ENCODE peak calls at places on chromosomes 7 and 10, in six cellular contexts. One of them, this sample, is unnamed.

GRCh38 chr7:1314021-1314907 is 81.6 kb downstream of the UNCX start:
- DNase-seq in lower lobe of right lung: peak
- DNase-seq in GM23248: no peak
- DNase-seq in heart right ventricle: no peak
- DNase-seq in substantia nigra: no peak
- DNase-seq in naive thymus-derived CD4-positive, alpha-beta T cell: no peak
- DNase-seq in this sample: no peak

GRCh38 chr7:92698237-92698841 is 108.1 kb upstream of the FAM133B start:
- DNase-seq in lower lobe of right lung: no peak
- DNase-seq in GM23248: peak
- DNase-seq in heart right ventricle: peak
- DNase-seq in substantia nigra: no peak
- DNase-seq in naive thymus-derived CD4-positive, alpha-beta T cell: no peak
- DNase-seq in this sample: peak

GRCh38 chr7:289756-290553 is at the start of gene FOXL3:
- DNase-seq in lower lobe of right lung: peak
- DNase-seq in GM23248: no peak
- DNase-seq in heart right ventricle: no peak
- DNase-seq in substantia nigra: no peak
- DNase-seq in naive thymus-derived CD4-positive, alpha-beta T cell: no peak
- DNase-seq in this sample: no peak

GRCh38 chr7:111855842-111856227 is 293.5 kb upstream of the IMMP2L start:
- DNase-seq in lower lobe of right lung: no peak
- DNase-seq in GM23248: peak
- DNase-seq in heart right ventricle: no peak
- DNase-seq in substantia nigra: no peak
- DNase-seq in naive thymus-derived CD4-positive, alpha-beta T cell: no peak
- DNase-seq in this sample: no peak

GRCh38 chr10:110512461-110513187 is 14.9 kb downstream of the DUSP5 start:
- DNase-seq in lower lobe of right lung: no peak
- DNase-seq in GM23248: peak
- DNase-seq in heart right ventricle: no peak
- DNase-seq in substantia nigra: no peak
- DNase-seq in naive thymus-derived CD4-positive, alpha-beta T cell: no peak
- DNase-seq in this sample: no peak

GRCh38 chr7:149459540-149460433 is 1.1 kb downstream of the ZNF777 start:
- DNase-seq in lower lobe of right lung: no peak
- DNase-seq in GM23248: peak
- DNase-seq in heart right ventricle: no peak
- DNase-seq in substantia nigra: no peak
- DNase-seq in naive thymus-derived CD4-positive, alpha-beta T cell: no peak
- DNase-seq in this sample: no peak

GRCh38 chr10:37563715-37564108 is 293.7 kb downstream of the ZNF248 start:
- DNase-seq in lower lobe of right lung: no peak
- DNase-seq in GM23248: no peak
- DNase-seq in heart right ventricle: no peak
- DNase-seq in substantia nigra: no peak
- DNase-seq in naive thymus-derived CD4-positive, alpha-beta T cell: no peak
- DNase-seq in this sample: no peak

GRCh38 chr7:1593091-1593866 is 23.4 kb upstream of the PSMG3 start:
- DNase-seq in lower lobe of right lung: no peak
- DNase-seq in GM23248: peak
- DNase-seq in heart right ventricle: no peak
- DNase-seq in substantia nigra: no peak
- DNase-seq in naive thymus-derived CD4-positive, alpha-beta T cell: no peak
- DNase-seq in this sample: no peak

GRCh38 chr10:86944031-86944419 is 13.4 kb downstream of the MMRN2 start:
- DNase-seq in lower lobe of right lung: no peak
- DNase-seq in GM23248: no peak
- DNase-seq in heart right ventricle: no peak
- DNase-seq in substantia nigra: no peak
- DNase-seq in naive thymus-derived CD4-positive, alpha-beta T cell: no peak
- DNase-seq in this sample: no peak

GRCh38 chr7:115145512-115145911 is 223.6 kb downstream of the MDFIC start:
- DNase-seq in lower lobe of right lung: no peak
- DNase-seq in GM23248: peak
- DNase-seq in heart right ventricle: no peak
- DNase-seq in substantia nigra: no peak
- DNase-seq in naive thymus-derived CD4-positive, alpha-beta T cell: no peak
- DNase-seq in this sample: no peak

GRCh38 chr7:151608031-151608551 is 88.4 kb upstream of the RHEB start:
- DNase-seq in lower lobe of right lung: no peak
- DNase-seq in GM23248: no peak
- DNase-seq in heart right ventricle: no peak
- DNase-seq in substantia nigra: no peak
- DNase-seq in naive thymus-derived CD4-positive, alpha-beta T cell: no peak
- DNase-seq in this sample: no peak

GRCh38 chr10:50152792-50153272 is 85.1 kb downstream of the WASHC2A start:
- DNase-seq in lower lobe of right lung: peak
- DNase-seq in GM23248: peak
- DNase-seq in heart right ventricle: no peak
- DNase-seq in substantia nigra: no peak
- DNase-seq in naive thymus-derived CD4-positive, alpha-beta T cell: no peak
- DNase-seq in this sample: no peak

GRCh38 chr7:151063212-151063561 is 3.8 kb downstream of the SLC4A2 start:
- DNase-seq in lower lobe of right lung: no peak
- DNase-seq in GM23248: peak
- DNase-seq in heart right ventricle: no peak
- DNase-seq in substantia nigra: no peak
- DNase-seq in naive thymus-derived CD4-positive, alpha-beta T cell: no peak
- DNase-seq in this sample: peak

GRCh38 chr10:13924020-13924725 is 337.4 kb downstream of the PRPF18 start:
- DNase-seq in lower lobe of right lung: no peak
- DNase-seq in GM23248: peak
- DNase-seq in heart right ventricle: no peak
- DNase-seq in substantia nigra: no peak
- DNase-seq in naive thymus-derived CD4-positive, alpha-beta T cell: no peak
- DNase-seq in this sample: no peak

GRCh38 chr10:88086187-88086954 is 222.9 kb downstream of the PTEN start:
- DNase-seq in lower lobe of right lung: no peak
- DNase-seq in GM23248: no peak
- DNase-seq in heart right ventricle: no peak
- DNase-seq in substantia nigra: no peak
- DNase-seq in naive thymus-derived CD4-positive, alpha-beta T cell: no peak
- DNase-seq in this sample: no peak
- H3K27ac ChIP-seq in lower lobe of right lung: no peak
- H3K27ac ChIP-seq in GM23248: no peak
- H3K27ac ChIP-seq in heart right ventricle: no peak
- H3K27ac ChIP-seq in substantia nigra: no peak
- H3K27ac ChIP-seq in naive thymus-derived CD4-positive, alpha-beta T cell: no peak
- H3K27ac ChIP-seq in this sample: no peak

DNA sequence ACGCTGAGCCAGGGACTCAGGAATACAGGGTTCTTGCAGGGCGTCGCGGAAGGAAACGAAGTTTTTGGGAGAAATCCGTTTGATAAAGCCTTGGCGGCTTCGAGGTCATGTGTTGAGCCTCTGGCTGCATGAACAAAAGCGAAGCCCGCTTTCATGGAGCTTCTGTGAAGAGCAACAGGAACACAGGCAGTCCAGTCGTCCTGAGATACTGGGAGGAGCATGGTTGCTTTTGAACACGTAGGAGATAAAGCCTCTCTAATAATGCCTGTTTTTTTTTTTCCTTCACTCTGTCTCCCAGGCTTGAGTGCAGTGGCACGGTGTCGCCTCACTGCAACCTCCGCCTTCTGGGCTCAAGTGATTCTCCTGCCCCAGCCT is 455 bp upstream of the ZNF32 start:
- DNase-seq in lower lobe of right lung: no peak
- DNase-seq in GM23248: no peak
- DNase-seq in heart right ventricle: no peak
- DNase-seq in substantia nigra: no peak
- DNase-seq in naive thymus-derived CD4-positive, alpha-beta T cell: no peak
- DNase-seq in this sample: no peak
- H3K27ac ChIP-seq in lower lobe of right lung: peak
- H3K27ac ChIP-seq in GM23248: peak
- H3K27ac ChIP-seq in heart right ventricle: peak
- H3K27ac ChIP-seq in substantia nigra: peak
- H3K27ac ChIP-seq in naive thymus-derived CD4-positive, alpha-beta T cell: peak
- H3K27ac ChIP-seq in this sample: peak

GRCh38 chr7:94648731-94649130 is 7.2 kb downstream of the SGCE start:
- DNase-seq in lower lobe of right lung: no peak
- DNase-seq in GM23248: no peak
- DNase-seq in heart right ventricle: no peak
- DNase-seq in substantia nigra: no peak
- DNase-seq in naive thymus-derived CD4-positive, alpha-beta T cell: no peak
- DNase-seq in this sample: no peak

GRCh38 chr7:94643771-94644545 is 12.0 kb downstream of the SGCE start:
- DNase-seq in lower lobe of right lung: no peak
- DNase-seq in GM23248: no peak
- DNase-seq in heart right ventricle: no peak
- DNase-seq in substantia nigra: no peak
- DNase-seq in naive thymus-derived CD4-positive, alpha-beta T cell: no peak
- DNase-seq in this sample: no peak

GRCh38 chr7:94649313-94649924 is 6.5 kb downstream of the SGCE start:
- DNase-seq in lower lobe of right lung: no peak
- DNase-seq in GM23248: no peak
- DNase-seq in heart right ventricle: no peak
- DNase-seq in substantia nigra: no peak
- DNase-seq in naive thymus-derived CD4-positive, alpha-beta T cell: no peak
- DNase-seq in this sample: no peak

GRCh38 chr7:94650137-94650536 is 5.8 kb downstream of the SGCE start:
- DNase-seq in lower lobe of right lung: no peak
- DNase-seq in GM23248: no peak
- DNase-seq in heart right ventricle: no peak
- DNase-seq in substantia nigra: no peak
- DNase-seq in naive thymus-derived CD4-positive, alpha-beta T cell: no peak
- DNase-seq in this sample: no peak

DNA sequence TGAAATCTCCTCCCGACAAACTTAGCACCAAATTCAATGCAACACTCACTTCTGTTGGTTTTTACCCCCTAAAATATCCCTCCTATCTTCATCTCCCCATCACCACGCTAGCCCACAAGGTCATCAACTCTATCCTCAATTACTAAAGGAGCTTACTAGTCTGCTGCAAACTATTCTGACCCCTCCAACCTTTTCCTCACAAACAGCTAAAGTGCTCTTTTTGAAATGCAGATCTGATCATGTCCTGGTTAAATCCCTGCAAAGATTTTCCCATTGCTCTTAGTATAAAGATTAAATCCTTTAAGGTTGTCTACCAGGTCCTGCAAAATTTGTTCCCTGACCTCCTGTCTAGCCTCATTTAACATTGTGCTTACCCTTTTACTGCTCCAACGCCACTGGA is 8.6 kb downstream of the SGCE start:
- DNase-seq in lower lobe of right lung: no peak
- DNase-seq in GM23248: no peak
- DNase-seq in heart right ventricle: no peak
- DNase-seq in substantia nigra: no peak
- DNase-seq in naive thymus-derived CD4-positive, alpha-beta T cell: no peak
- DNase-seq in this sample: no peak
- H3K27ac ChIP-seq in lower lobe of right lung: no peak
- H3K27ac ChIP-seq in GM23248: no peak
- H3K27ac ChIP-seq in heart right ventricle: no peak
- H3K27ac ChIP-seq in substantia nigra: no peak
- H3K27ac ChIP-seq in naive thymus-derived CD4-positive, alpha-beta T cell: no peak
- H3K27ac ChIP-seq in this sample: no peak

GRCh38 chr10:32985341-32985764 is 27.3 kb upstream of the ITGB1 start:
- DNase-seq in lower lobe of right lung: no peak
- DNase-seq in GM23248: no peak
- DNase-seq in heart right ventricle: no peak
- DNase-seq in substantia nigra: no peak
- DNase-seq in naive thymus-derived CD4-positive, alpha-beta T cell: no peak
- DNase-seq in this sample: no peak

GRCh38 chr10:32982911-32983310 is 24.9 kb upstream of the ITGB1 start:
- DNase-seq in lower lobe of right lung: no peak
- DNase-seq in GM23248: peak
- DNase-seq in heart right ventricle: no peak
- DNase-seq in substantia nigra: no peak
- DNase-seq in naive thymus-derived CD4-positive, alpha-beta T cell: no peak
- DNase-seq in this sample: no peak

GRCh38 chr10:32983333-32983909 is 25.4 kb upstream of the ITGB1 start:
- DNase-seq in lower lobe of right lung: no peak
- DNase-seq in GM23248: peak
- DNase-seq in heart right ventricle: no peak
- DNase-seq in substantia nigra: no peak
- DNase-seq in naive thymus-derived CD4-positive, alpha-beta T cell: no peak
- DNase-seq in this sample: no peak

GRCh38 chr10:32985781-32986350 is 27.8 kb upstream of the ITGB1 start:
- DNase-seq in lower lobe of right lung: no peak
- DNase-seq in GM23248: peak
- DNase-seq in heart right ventricle: no peak
- DNase-seq in substantia nigra: no peak
- DNase-seq in naive thymus-derived CD4-positive, alpha-beta T cell: no peak
- DNase-seq in this sample: no peak

DNA sequence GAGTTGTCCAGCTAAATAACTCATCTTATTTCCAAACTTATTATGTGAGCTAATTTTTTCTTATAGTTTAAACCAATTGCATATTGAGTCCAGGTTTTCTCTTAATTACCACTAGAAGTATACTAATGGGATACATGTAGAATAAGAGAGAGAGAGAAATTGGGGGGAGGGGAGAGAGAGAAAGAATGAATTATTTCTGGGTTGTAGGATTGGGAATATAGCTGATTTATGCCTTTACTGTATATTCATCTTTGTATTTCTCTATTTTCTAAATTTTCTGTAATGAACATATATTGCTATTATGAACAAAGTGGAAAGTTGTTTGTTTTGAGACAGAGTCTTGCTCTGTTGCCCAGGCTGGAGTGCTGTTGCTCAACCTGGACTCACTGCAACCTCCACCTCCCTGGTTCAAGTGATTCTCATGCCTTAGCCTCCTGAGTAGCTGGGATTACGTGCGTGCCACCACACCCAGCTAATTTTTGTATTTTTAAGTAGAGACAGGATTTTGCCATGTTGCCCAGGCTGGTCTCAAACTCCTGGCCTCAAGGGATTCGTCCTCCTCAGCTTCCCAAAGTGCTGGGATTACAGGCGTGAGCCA is 26.1 kb upstream of the ITGB1 start:
- DNase-seq in lower lobe of right lung: no peak
- DNase-seq in GM23248: no peak
- DNase-seq in heart right ventricle: no peak
- DNase-seq in substantia nigra: no peak
- DNase-seq in naive thymus-derived CD4-positive, alpha-beta T cell: no peak
- DNase-seq in this sample: no peak
- H3K27ac ChIP-seq in lower lobe of right lung: no peak
- H3K27ac ChIP-seq in GM23248: peak
- H3K27ac ChIP-seq in heart right ventricle: no peak
- H3K27ac ChIP-seq in substantia nigra: no peak
- H3K27ac ChIP-seq in naive thymus-derived CD4-positive, alpha-beta T cell: no peak
- H3K27ac ChIP-seq in this sample: no peak

This sample was measured in ovary.